ENCODE peak calls at places on chromosomes 6 and 20, in ten cellular contexts. One of them, this sample, is unnamed.

GRCh38 chr20:45848421-45848820 is 8.8 kb downstream of the ACOT8 start:
- DNase-seq in H1: no peak
- DNase-seq in CD8-positive, alpha-beta memory T cell: no peak
- DNase-seq in GDM1: no peak
- DNase-seq in CD4-positive, alpha-beta T cell: no peak
- DNase-seq in stomach: no peak
- DNase-seq in NAMALWA: no peak
- DNase-seq in neural progenitor cell: no peak
- DNase-seq in RWPE1: no peak
- DNase-seq in esophagus muscularis mucosa: no peak
- DNase-seq in this sample: no peak

GRCh38 chr6:166307082-166307980 is 861 bp downstream of the PRR18 start:
- DNase-seq in CD4-positive, alpha-beta T cell: no peak
- DNase-seq in GDM1: no peak
- DNase-seq in RWPE1: no peak
- DNase-seq in H1: no peak
- DNase-seq in CD8-positive, alpha-beta memory T cell: no peak
- DNase-seq in stomach: no peak
- DNase-seq in esophagus muscularis mucosa: no peak
- DNase-seq in NAMALWA: no peak
- DNase-seq in neural progenitor cell: peak; percentile 80
- DNase-seq in this sample: peak; percentile 67

GRCh38 chr20:18853946-18854646 is 40.5 kb downstream of the SCP2D1 start:
- DNase-seq in CD8-positive, alpha-beta memory T cell: no peak
- DNase-seq in GDM1: no peak
- DNase-seq in NAMALWA: no peak
- DNase-seq in H1: no peak
- DNase-seq in CD4-positive, alpha-beta T cell: no peak
- DNase-seq in neural progenitor cell: no peak
- DNase-seq in stomach: no peak
- DNase-seq in esophagus muscularis mucosa: no peak
- DNase-seq in RWPE1: no peak
- DNase-seq in this sample: no peak

GRCh38 chr6:129592516-129593232 is 117.3 kb downstream of the ARHGAP18 start:
- DNase-seq in GDM1: no peak
- DNase-seq in CD4-positive, alpha-beta T cell: no peak
- DNase-seq in RWPE1: peak; percentile 6
- DNase-seq in esophagus muscularis mucosa: no peak
- DNase-seq in CD8-positive, alpha-beta memory T cell: no peak
- DNase-seq in NAMALWA: no peak
- DNase-seq in neural progenitor cell: no peak
- DNase-seq in H1: no peak
- DNase-seq in stomach: no peak
- DNase-seq in this sample: no peak

GRCh38 chr6:79079425-79080130 is 1.5 kb upstream of the PHIP start:
- DNase-seq in RWPE1: no peak
- DNase-seq in neural progenitor cell: peak; percentile 41
- DNase-seq in CD8-positive, alpha-beta memory T cell: no peak
- DNase-seq in NAMALWA: peak; percentile 20
- DNase-seq in H1: no peak
- DNase-seq in CD4-positive, alpha-beta T cell: no peak
- DNase-seq in stomach: no peak
- DNase-seq in GDM1: no peak
- DNase-seq in esophagus muscularis mucosa: no peak
- DNase-seq in this sample: no peak

GRCh38 chr6:166825553-166826145 is 130.7 kb downstream of the RNASET2 start:
- DNase-seq in RWPE1: peak; percentile 34
- DNase-seq in CD8-positive, alpha-beta memory T cell: no peak
- DNase-seq in NAMALWA: no peak
- DNase-seq in GDM1: no peak
- DNase-seq in H1: no peak
- DNase-seq in neural progenitor cell: no peak
- DNase-seq in stomach: no peak
- DNase-seq in esophagus muscularis mucosa: no peak
- DNase-seq in CD4-positive, alpha-beta T cell: no peak
- DNase-seq in this sample: no peak

GRCh38 chr6:117508450-117508971 is 26.0 kb downstream of the DCBLD1 start:
- DNase-seq in esophagus muscularis mucosa: no peak
- DNase-seq in NAMALWA: no peak
- DNase-seq in CD8-positive, alpha-beta memory T cell: no peak
- DNase-seq in stomach: no peak
- DNase-seq in H1: no peak
- DNase-seq in CD4-positive, alpha-beta T cell: no peak
- DNase-seq in RWPE1: no peak
- DNase-seq in GDM1: no peak
- DNase-seq in neural progenitor cell: no peak
- DNase-seq in this sample: no peak

GRCh38 chr6:36703982-36704381 is 6.4 kb downstream of the RAB44 start:
- DNase-seq in NAMALWA: no peak
- DNase-seq in CD8-positive, alpha-beta memory T cell: no peak
- DNase-seq in GDM1: no peak
- DNase-seq in RWPE1: no peak
- DNase-seq in H1: no peak
- DNase-seq in neural progenitor cell: no peak
- DNase-seq in stomach: no peak
- DNase-seq in esophagus muscularis mucosa: no peak
- DNase-seq in CD4-positive, alpha-beta T cell: no peak
- DNase-seq in this sample: no peak

GRCh38 chr20:17460119-17460518 is 71.1 kb downstream of the BFSP1 start:
- DNase-seq in stomach: no peak
- DNase-seq in NAMALWA: peak; percentile 62
- DNase-seq in esophagus muscularis mucosa: no peak
- DNase-seq in H1: no peak
- DNase-seq in CD8-positive, alpha-beta memory T cell: no peak
- DNase-seq in GDM1: no peak
- DNase-seq in RWPE1: no peak
- DNase-seq in neural progenitor cell: no peak
- DNase-seq in CD4-positive, alpha-beta T cell: no peak
- DNase-seq in this sample: no peak

GRCh38 chr6:20559924-20560551 is 25.8 kb downstream of the CDKAL1 start:
- DNase-seq in CD8-positive, alpha-beta memory T cell: no peak
- DNase-seq in stomach: no peak
- DNase-seq in esophagus muscularis mucosa: no peak
- DNase-seq in GDM1: no peak
- DNase-seq in NAMALWA: no peak
- DNase-seq in neural progenitor cell: no peak
- DNase-seq in H1: no peak
- DNase-seq in RWPE1: no peak
- DNase-seq in CD4-positive, alpha-beta T cell: no peak
- DNase-seq in this sample: no peak

GRCh38 chr6:25186919-25187318 is 92.3 kb upstream of the CARMIL1 start:
- DNase-seq in NAMALWA: no peak
- DNase-seq in stomach: no peak
- DNase-seq in esophagus muscularis mucosa: no peak
- DNase-seq in RWPE1: no peak
- DNase-seq in CD8-positive, alpha-beta memory T cell: no peak
- DNase-seq in GDM1: no peak
- DNase-seq in CD4-positive, alpha-beta T cell: no peak
- DNase-seq in H1: no peak
- DNase-seq in neural progenitor cell: no peak
- DNase-seq in this sample: no peak

GRCh38 chr6:151067684-151068596 is 171.8 kb upstream of the AKAP12 start:
- DNase-seq in stomach: peak; percentile 58
- DNase-seq in esophagus muscularis mucosa: peak; percentile 91
- DNase-seq in RWPE1: peak; percentile 68
- DNase-seq in GDM1: no peak
- DNase-seq in CD4-positive, alpha-beta T cell: no peak
- DNase-seq in CD8-positive, alpha-beta memory T cell: no peak
- DNase-seq in NAMALWA: no peak
- DNase-seq in neural progenitor cell: no peak
- DNase-seq in H1: no peak
- DNase-seq in this sample: peak; percentile 22

GRCh38 chr6:135281907-135282306 is 100.8 kb downstream of the MYB start:
- DNase-seq in NAMALWA: no peak
- DNase-seq in GDM1: no peak
- DNase-seq in RWPE1: no peak
- DNase-seq in CD8-positive, alpha-beta memory T cell: no peak
- DNase-seq in H1: no peak
- DNase-seq in neural progenitor cell: no peak
- DNase-seq in stomach: no peak
- DNase-seq in CD4-positive, alpha-beta T cell: no peak
- DNase-seq in esophagus muscularis mucosa: no peak
- DNase-seq in this sample: no peak

GRCh38 chr6:169190144-169190584 is 63.5 kb downstream of the THBS2 start:
- DNase-seq in stomach: no peak
- DNase-seq in GDM1: no peak
- DNase-seq in H1: no peak
- DNase-seq in neural progenitor cell: no peak
- DNase-seq in CD4-positive, alpha-beta T cell: no peak
- DNase-seq in CD8-positive, alpha-beta memory T cell: no peak
- DNase-seq in NAMALWA: no peak
- DNase-seq in esophagus muscularis mucosa: peak; percentile 92
- DNase-seq in RWPE1: no peak
- DNase-seq in this sample: no peak

GRCh38 chr6:149065658-149066556 is 251.6 kb upstream of the TAB2 start:
- DNase-seq in stomach: no peak
- DNase-seq in GDM1: peak; percentile 48
- DNase-seq in neural progenitor cell: no peak
- DNase-seq in RWPE1: no peak
- DNase-seq in esophagus muscularis mucosa: no peak
- DNase-seq in H1: no peak
- DNase-seq in CD8-positive, alpha-beta memory T cell: peak; percentile 75
- DNase-seq in NAMALWA: peak; percentile 41
- DNase-seq in CD4-positive, alpha-beta T cell: peak; percentile 35
- DNase-seq in this sample: no peak

GRCh38 chr6:147559016-147559415 is 50.5 kb downstream of the SAMD5 start:
- DNase-seq in CD4-positive, alpha-beta T cell: no peak
- DNase-seq in stomach: peak; percentile 62
- DNase-seq in GDM1: no peak
- DNase-seq in CD8-positive, alpha-beta memory T cell: no peak
- DNase-seq in RWPE1: no peak
- DNase-seq in esophagus muscularis mucosa: no peak
- DNase-seq in NAMALWA: no peak
- DNase-seq in neural progenitor cell: no peak
- DNase-seq in H1: no peak
- DNase-seq in this sample: peak; percentile 16

GRCh38 chr6:128067446-128068109 is 166.7 kb upstream of the THEMIS start:
- DNase-seq in H1: no peak
- DNase-seq in CD8-positive, alpha-beta memory T cell: no peak
- DNase-seq in RWPE1: no peak
- DNase-seq in neural progenitor cell: no peak
- DNase-seq in GDM1: no peak
- DNase-seq in esophagus muscularis mucosa: no peak
- DNase-seq in NAMALWA: no peak
- DNase-seq in CD4-positive, alpha-beta T cell: no peak
- DNase-seq in stomach: no peak
- DNase-seq in this sample: no peak

GRCh38 chr20:3239026-3239866 is at the start of gene SLC4A11:
- DNase-seq in RWPE1: peak; percentile 86
- DNase-seq in H1: peak; percentile 67
- DNase-seq in NAMALWA: no peak
- DNase-seq in esophagus muscularis mucosa: no peak
- DNase-seq in CD8-positive, alpha-beta memory T cell: peak; percentile 17
- DNase-seq in CD4-positive, alpha-beta T cell: no peak
- DNase-seq in stomach: peak; percentile 80
- DNase-seq in GDM1: peak; percentile 51
- DNase-seq in neural progenitor cell: peak; percentile 76
- DNase-seq in this sample: peak; percentile 47

GRCh38 chr6:15501806-15502450 is 160.9 kb downstream of the DTNBP1 start:
- DNase-seq in NAMALWA: no peak
- DNase-seq in neural progenitor cell: no peak
- DNase-seq in CD4-positive, alpha-beta T cell: no peak
- DNase-seq in GDM1: no peak
- DNase-seq in RWPE1: no peak
- DNase-seq in CD8-positive, alpha-beta memory T cell: no peak
- DNase-seq in stomach: no peak
- DNase-seq in esophagus muscularis mucosa: no peak
- DNase-seq in H1: no peak
- DNase-seq in this sample: no peak

GRCh38 chr6:47897233-47897632 is 115.4 kb downstream of the OPN5 start:
- DNase-seq in CD8-positive, alpha-beta memory T cell: no peak
- DNase-seq in GDM1: no peak
- DNase-seq in H1: no peak
- DNase-seq in CD4-positive, alpha-beta T cell: no peak
- DNase-seq in neural progenitor cell: no peak
- DNase-seq in RWPE1: no peak
- DNase-seq in NAMALWA: no peak
- DNase-seq in stomach: no peak
- DNase-seq in esophagus muscularis mucosa: no peak
- DNase-seq in this sample: no peak

GRCh38 chr6:31701666-31702420 is 1.3 kb downstream of the ABHD16A start:
- DNase-seq in esophagus muscularis mucosa: no peak
- DNase-seq in CD8-positive, alpha-beta memory T cell: no peak
- DNase-seq in H1: no peak
- DNase-seq in GDM1: no peak
- DNase-seq in CD4-positive, alpha-beta T cell: no peak
- DNase-seq in RWPE1: no peak
- DNase-seq in neural progenitor cell: no peak
- DNase-seq in NAMALWA: peak; percentile 28
- DNase-seq in stomach: no peak
- DNase-seq in this sample: no peak

GRCh38 chr6:26092443-26092842 is 5.2 kb downstream of the HFE start:
- DNase-seq in neural progenitor cell: no peak
- DNase-seq in GDM1: no peak
- DNase-seq in CD4-positive, alpha-beta T cell: no peak
- DNase-seq in H1: no peak
- DNase-seq in stomach: no peak
- DNase-seq in NAMALWA: peak; percentile 16
- DNase-seq in esophagus muscularis mucosa: no peak
- DNase-seq in RWPE1: no peak
- DNase-seq in CD8-positive, alpha-beta memory T cell: no peak
- DNase-seq in this sample: no peak

GRCh38 chr20:5784735-5785134 is 34.5 kb downstream of the SHLD1 start:
- DNase-seq in CD8-positive, alpha-beta memory T cell: no peak
- DNase-seq in NAMALWA: no peak
- DNase-seq in CD4-positive, alpha-beta T cell: no peak
- DNase-seq in esophagus muscularis mucosa: no peak
- DNase-seq in stomach: no peak
- DNase-seq in neural progenitor cell: no peak
- DNase-seq in RWPE1: no peak
- DNase-seq in GDM1: no peak
- DNase-seq in H1: no peak
- DNase-seq in this sample: no peak

GRCh38 chr6:111995409-111995808 is 58.5 kb upstream of the CCN6 start:
- DNase-seq in neural progenitor cell: no peak
- DNase-seq in CD4-positive, alpha-beta T cell: no peak
- DNase-seq in stomach: no peak
- DNase-seq in H1: no peak
- DNase-seq in esophagus muscularis mucosa: no peak
- DNase-seq in RWPE1: no peak
- DNase-seq in CD8-positive, alpha-beta memory T cell: no peak
- DNase-seq in NAMALWA: no peak
- DNase-seq in GDM1: no peak
- DNase-seq in this sample: no peak

This sample was measured in pancreas.